ENCODE peak calls at places on chromosome 10, in four cellular contexts. F is AG09319; I is suprapubic skin; R is activated CD4-positive, alpha-beta T cell treated with anti-CD3 and anti-CD28 coated beads for 1 hour. M is an unnamed sample.

GRCh38 chr10:29618341-29619171 is 16.2 kb downstream of the SVIL start:
- DNase-seq in F (no peak), I (peak; percentile 76), R (no peak), M (no peak)

GRCh38 chr10:68212721-68213352 is 19.1 kb downstream of the ATOH7 start:
- DNase-seq in F (no peak), I (no peak), R (no peak), M (no peak)

GRCh38 chr10:86225098-86225782 is 141.4 kb downstream of the GRID1 start:
- DNase-seq in F (no peak), I (no peak), R (no peak), M (no peak)

GRCh38 chr10:34254596-34254995 is 560.5 kb downstream of the PARD3 start:
- DNase-seq in F (no peak), I (no peak), R (no peak), M (no peak)

GRCh38 chr10:78875331-78875877 is 193.4 kb upstream of the ZMIZ1 start:
- DNase-seq in F (no peak), I (no peak), R (no peak), M (no peak)

GRCh38 chr10:80470266-80470665 is 16.2 kb downstream of the TSPAN14 start:
- DNase-seq in F (no peak), I (no peak), R (no peak), M (no peak)

GRCh38 chr10:69043931-69044531 is 43.9 kb upstream of the SRGN start:
- DNase-seq in F (no peak), I (no peak), R (no peak), M (no peak)

GRCh38 chr10:102418612-102419560 is at the start of gene PSD:
- DNase-seq in F (no peak), I (no peak), R (no peak), M (no peak)

GRCh38 chr10:5943536-5943935 is 33.8 kb downstream of the IL15RA start:
- DNase-seq in F (peak; percentile 47), I (no peak), R (no peak), M (no peak)

GRCh38 chr10:77564781-77565589 is 72.6 kb downstream of the KCNMA1 start:
- DNase-seq in F (peak; percentile 40), I (no peak), R (no peak), M (peak; percentile 44)

GRCh38 chr10:113644185-113645120 is 19.4 kb downstream of the NRAP start:
- DNase-seq in F (no peak), I (no peak), R (no peak), M (no peak)

GRCh38 chr10:13390604-13391522 is 42.8 kb upstream of the SEPHS1 start:
- DNase-seq in F (no peak), I (no peak), R (no peak), M (no peak)

GRCh38 chr10:56469482-56469881 is 108.4 kb upstream of the ZWINT start:
- DNase-seq in F (no peak), I (no peak), R (no peak), M (no peak)

GRCh38 chr10:18607503-18607902 is 43.9 kb downstream of the NSUN6 start:
- DNase-seq in F (peak; percentile 62), I (no peak), R (no peak), M (peak; percentile 44)

GRCh38 chr10:126223512-126224067 is 164.7 kb downstream of the ADAM12 start:
- DNase-seq in F (no peak), I (no peak), R (no peak), M (no peak)

GRCh38 chr10:104498345-104498955 is 142.6 kb upstream of the SORCS3 start:
- DNase-seq in F (no peak), I (no peak), R (no peak), M (no peak)

GRCh38 chr10:103884681-103885139 is 29.3 kb upstream of the SH3PXD2A start:
- DNase-seq in F (no peak), I (no peak), R (no peak), M (no peak)

GRCh38 chr10:76185476-76186255 is 754.2 kb downstream of the LRMDA start:
- DNase-seq in F (no peak), I (no peak), R (no peak), M (no peak)

GRCh38 chr10:98567396-98567795 is 120.7 kb upstream of the HPS1 start:
- DNase-seq in F (no peak), I (no peak), R (no peak), M (no peak)

GRCh38 chr10:90274721-90275468 is 573.5 kb downstream of the KIF20B start:
- DNase-seq in F (no peak), I (no peak), R (no peak), M (no peak)

GRCh38 chr10:79070611-79071534 is 2.1 kb downstream of the ZMIZ1 start:
- DNase-seq in F (peak; percentile 79), I (peak; percentile 96), R (no peak), M (peak; percentile 56)

GRCh38 chr10:70137135-70137534 is 4.5 kb upstream of the AIFM2 start:
- DNase-seq in F (no peak), I (no peak), R (no peak), M (no peak)

GRCh38 chr10:78910886-78911285 is 157.9 kb upstream of the ZMIZ1 start:
- DNase-seq in F (no peak), I (no peak), R (no peak), M (no peak)

GRCh38 chr10:28624351-28624750 is 53.0 kb upstream of the BAMBI start:
- DNase-seq in F (no peak), I (no peak), R (no peak), M (no peak)

GRCh38 chr10:128568979-128569378 is 442.8 kb upstream of the MKI67 start:
- DNase-seq in F (no peak), I (no peak), R (no peak), M (no peak)

GRCh38 chr10:62978417-62978955 is 154.6 kb upstream of the NRBF2 start:
- DNase-seq in F (no peak), I (no peak), R (no peak), M (no peak)

GRCh38 chr10:3136763-3137611 is 35.6 kb downstream of the PITRM1 start:
- DNase-seq in F (peak; percentile 69), I (no peak), R (no peak), M (no peak)

GRCh38 chr10:14873090-14873760 is 5.4 kb upstream of the SUV39H2 start:
- DNase-seq in F (no peak), I (no peak), R (no peak), M (no peak)

GRCh38 chr10:89165923-89166322 is 41.2 kb downstream of the CH25H start:
- DNase-seq in F (no peak), I (no peak), R (no peak), M (peak; percentile 25)

M was measured in amniotic stem cell.